ENCODE peak calls at places on chromosomes 5 and 9, in five cellular contexts. One of them, this sample, is unnamed.

GRCh38 chr5:179191506-179192184 is 131.5 kb downstream of the ZNF354C start:
- DNase-seq in pulmonary artery endothelial cell: no peak
- DNase-seq in CD8-positive, alpha-beta T cell: no peak
- DNase-seq in caudate nucleus: no peak
- DNase-seq in foreskin fibroblast: no peak
- DNase-seq in this sample: no peak

GRCh38 chr9:8560560-8561525 is 761.3 kb upstream of the DMAC1 start:
- DNase-seq in CD8-positive, alpha-beta T cell: no peak
- DNase-seq in caudate nucleus: no peak
- DNase-seq in foreskin fibroblast: peak; percentile 15
- DNase-seq in pulmonary artery endothelial cell: no peak
- DNase-seq in this sample: no peak

GRCh38 chr9:136975624-136976023 is 1.7 kb upstream of the PTGDS start:
- DNase-seq in pulmonary artery endothelial cell: no peak
- DNase-seq in foreskin fibroblast: no peak
- DNase-seq in caudate nucleus: peak; percentile 77
- DNase-seq in CD8-positive, alpha-beta T cell: peak; percentile 46
- DNase-seq in this sample: no peak

GRCh38 chr5:172444626-172445365 is 9.5 kb downstream of the SH3PXD2B start:
- DNase-seq in caudate nucleus: no peak
- DNase-seq in foreskin fibroblast: no peak
- DNase-seq in pulmonary artery endothelial cell: no peak
- DNase-seq in CD8-positive, alpha-beta T cell: no peak
- DNase-seq in this sample: no peak

GRCh38 chr9:116233160-116233530 is 79.6 kb downstream of the PAPPA start:
- DNase-seq in foreskin fibroblast: peak; percentile 21
- DNase-seq in pulmonary artery endothelial cell: no peak
- DNase-seq in caudate nucleus: no peak
- DNase-seq in CD8-positive, alpha-beta T cell: no peak
- DNase-seq in this sample: no peak

GRCh38 chr9:80842383-80842782 is 847.0 kb downstream of the TLE1 start:
- DNase-seq in pulmonary artery endothelial cell: no peak
- DNase-seq in caudate nucleus: no peak
- DNase-seq in foreskin fibroblast: peak; percentile 24
- DNase-seq in CD8-positive, alpha-beta T cell: no peak
- DNase-seq in this sample: peak; percentile 2

GRCh38 chr5:14581891-14582796 is 552 bp downstream of the OTULINL start:
- DNase-seq in pulmonary artery endothelial cell: no peak
- DNase-seq in foreskin fibroblast: peak; percentile 66
- DNase-seq in caudate nucleus: no peak
- DNase-seq in CD8-positive, alpha-beta T cell: peak; percentile 86
- DNase-seq in this sample: no peak

GRCh38 chr5:36108758-36109245 is 42.1 kb upstream of the UGT3A2 start:
- DNase-seq in CD8-positive, alpha-beta T cell: no peak
- DNase-seq in foreskin fibroblast: peak; percentile 9
- DNase-seq in pulmonary artery endothelial cell: no peak
- DNase-seq in caudate nucleus: no peak
- DNase-seq in this sample: no peak

GRCh38 chr5:82356808-82357671 is 78.9 kb upstream of the RPS23 start:
- DNase-seq in caudate nucleus: no peak
- DNase-seq in CD8-positive, alpha-beta T cell: peak; percentile 71
- DNase-seq in foreskin fibroblast: peak; percentile 64
- DNase-seq in pulmonary artery endothelial cell: peak; percentile 71
- DNase-seq in this sample: no peak

GRCh38 chr9:97300586-97300985 is 6.9 kb upstream of the CCDC180 start:
- DNase-seq in foreskin fibroblast: no peak
- DNase-seq in caudate nucleus: no peak
- DNase-seq in pulmonary artery endothelial cell: no peak
- DNase-seq in CD8-positive, alpha-beta T cell: no peak
- DNase-seq in this sample: no peak

GRCh38 chr9:134662143-134662876 is 20.7 kb downstream of the COL5A1 start:
- DNase-seq in foreskin fibroblast: peak; percentile 98
- DNase-seq in pulmonary artery endothelial cell: no peak
- DNase-seq in caudate nucleus: no peak
- DNase-seq in CD8-positive, alpha-beta T cell: no peak
- DNase-seq in this sample: peak; percentile 92

GRCh38 chr9:36036780-36037579 is at the start of gene RECK:
- DNase-seq in foreskin fibroblast: peak; percentile 97
- DNase-seq in pulmonary artery endothelial cell: no peak
- DNase-seq in caudate nucleus: peak; percentile 80
- DNase-seq in CD8-positive, alpha-beta T cell: peak; percentile 88
- DNase-seq in this sample: peak; percentile 87

GRCh38 chr5:17216974-17217325 is 481 bp upstream of the BASP1 start:
- DNase-seq in caudate nucleus: peak; percentile 51
- DNase-seq in foreskin fibroblast: peak; percentile 63
- DNase-seq in pulmonary artery endothelial cell: no peak
- DNase-seq in CD8-positive, alpha-beta T cell: no peak
- DNase-seq in this sample: peak; percentile 43

GRCh38 chr5:171574374-171574773 is 154.9 kb downstream of the FGF18 start:
- DNase-seq in pulmonary artery endothelial cell: no peak
- DNase-seq in CD8-positive, alpha-beta T cell: no peak
- DNase-seq in foreskin fibroblast: no peak
- DNase-seq in caudate nucleus: no peak
- DNase-seq in this sample: no peak

GRCh38 chr9:88075966-88076285 is 62.3 kb downstream of the SPATA31C2 start:
- DNase-seq in CD8-positive, alpha-beta T cell: no peak
- DNase-seq in pulmonary artery endothelial cell: no peak
- DNase-seq in caudate nucleus: no peak
- DNase-seq in foreskin fibroblast: no peak
- DNase-seq in this sample: no peak

GRCh38 chr9:98108540-98109031 is 10.4 kb downstream of the TRIM14 start:
- DNase-seq in CD8-positive, alpha-beta T cell: peak; percentile 35
- DNase-seq in caudate nucleus: no peak
- DNase-seq in pulmonary artery endothelial cell: no peak
- DNase-seq in foreskin fibroblast: no peak
- DNase-seq in this sample: no peak

GRCh38 chr9:114662081-114662989 is 4.7 kb upstream of the TEX53 start:
- DNase-seq in caudate nucleus: no peak
- DNase-seq in foreskin fibroblast: peak; percentile 69
- DNase-seq in CD8-positive, alpha-beta T cell: peak; percentile 69
- DNase-seq in pulmonary artery endothelial cell: no peak
- DNase-seq in this sample: peak; percentile 74

GRCh38 chr5:7261049-7261448 is 134.9 kb upstream of the ADCY2 start:
- DNase-seq in pulmonary artery endothelial cell: no peak
- DNase-seq in caudate nucleus: no peak
- DNase-seq in CD8-positive, alpha-beta T cell: no peak
- DNase-seq in foreskin fibroblast: peak; percentile 44
- DNase-seq in this sample: peak; percentile 2

GRCh38 chr5:115428676-115429075 is 115.9 kb downstream of the FEM1C start:
- DNase-seq in CD8-positive, alpha-beta T cell: no peak
- DNase-seq in pulmonary artery endothelial cell: no peak
- DNase-seq in caudate nucleus: no peak
- DNase-seq in foreskin fibroblast: no peak
- DNase-seq in this sample: no peak

GRCh38 chr9:120654278-120654677 is 60.0 kb downstream of the MEGF9 start:
- DNase-seq in CD8-positive, alpha-beta T cell: no peak
- DNase-seq in caudate nucleus: no peak
- DNase-seq in pulmonary artery endothelial cell: no peak
- DNase-seq in foreskin fibroblast: no peak
- DNase-seq in this sample: no peak

GRCh38 chr5:121969660-121970295 is 8.0 kb downstream of the SRFBP1 start:
- DNase-seq in CD8-positive, alpha-beta T cell: no peak
- DNase-seq in caudate nucleus: no peak
- DNase-seq in foreskin fibroblast: peak; percentile 57
- DNase-seq in pulmonary artery endothelial cell: no peak
- DNase-seq in this sample: no peak

GRCh38 chr5:17732351-17732923 is 98.2 kb downstream of the TAF11L14 start:
- DNase-seq in CD8-positive, alpha-beta T cell: no peak
- DNase-seq in foreskin fibroblast: no peak
- DNase-seq in pulmonary artery endothelial cell: no peak
- DNase-seq in caudate nucleus: no peak
- DNase-seq in this sample: no peak

GRCh38 chr5:128245974-128246373 is 162.4 kb downstream of the SLC12A2 start:
- DNase-seq in caudate nucleus: no peak
- DNase-seq in foreskin fibroblast: no peak
- DNase-seq in pulmonary artery endothelial cell: no peak
- DNase-seq in CD8-positive, alpha-beta T cell: no peak
- DNase-seq in this sample: no peak

GRCh38 chr9:71504636-71505035 is 263.7 kb downstream of the CEMIP2 start:
- DNase-seq in foreskin fibroblast: peak; percentile 3
- DNase-seq in caudate nucleus: no peak
- DNase-seq in CD8-positive, alpha-beta T cell: no peak
- DNase-seq in pulmonary artery endothelial cell: no peak
- DNase-seq in this sample: no peak

GRCh38 chr5:57871496-57871895 is 388.9 kb upstream of the ACTBL2 start:
- DNase-seq in foreskin fibroblast: no peak
- DNase-seq in CD8-positive, alpha-beta T cell: no peak
- DNase-seq in pulmonary artery endothelial cell: no peak
- DNase-seq in caudate nucleus: no peak
- DNase-seq in this sample: no peak

GRCh38 chr5:10885026-10885425 is 124.0 kb upstream of the DAP start:
- DNase-seq in foreskin fibroblast: peak; percentile 22
- DNase-seq in caudate nucleus: no peak
- DNase-seq in pulmonary artery endothelial cell: no peak
- DNase-seq in CD8-positive, alpha-beta T cell: no peak
- DNase-seq in this sample: peak; percentile 60

GRCh38 chr5:90022002-90022710 is 387.4 kb downstream of the CETN3 start:
- DNase-seq in pulmonary artery endothelial cell: no peak
- DNase-seq in foreskin fibroblast: no peak
- DNase-seq in caudate nucleus: no peak
- DNase-seq in CD8-positive, alpha-beta T cell: no peak
- DNase-seq in this sample: no peak

GRCh38 chr9:97562542-97562941 is 61.1 kb downstream of the TMOD1 start:
- DNase-seq in foreskin fibroblast: no peak
- DNase-seq in caudate nucleus: no peak
- DNase-seq in CD8-positive, alpha-beta T cell: no peak
- DNase-seq in pulmonary artery endothelial cell: no peak
- DNase-seq in this sample: no peak

GRCh38 chr5:143506881-143507552 is 103.5 kb upstream of the NR3C1 start:
- DNase-seq in pulmonary artery endothelial cell: no peak
- DNase-seq in foreskin fibroblast: peak; percentile 93
- DNase-seq in caudate nucleus: no peak
- DNase-seq in CD8-positive, alpha-beta T cell: no peak
- DNase-seq in this sample: peak; percentile 41

GRCh38 chr9:108093773-108094675 is 604.5 kb upstream of the KLF4 start:
- DNase-seq in CD8-positive, alpha-beta T cell: no peak
- DNase-seq in caudate nucleus: no peak
- DNase-seq in pulmonary artery endothelial cell: no peak
- DNase-seq in foreskin fibroblast: peak; percentile 41
- DNase-seq in this sample: no peak

GRCh38 chr9:35518212-35518917 is 28.5 kb downstream of the RUSC2 start:
- DNase-seq in pulmonary artery endothelial cell: peak; percentile 82
- DNase-seq in caudate nucleus: no peak
- DNase-seq in foreskin fibroblast: peak; percentile 89
- DNase-seq in CD8-positive, alpha-beta T cell: no peak
- DNase-seq in this sample: peak; percentile 51

GRCh38 chr9:959914-960313 is 16.5 kb upstream of the DMRT3 start:
- DNase-seq in CD8-positive, alpha-beta T cell: no peak
- DNase-seq in caudate nucleus: no peak
- DNase-seq in foreskin fibroblast: no peak
- DNase-seq in pulmonary artery endothelial cell: no peak
- DNase-seq in this sample: no peak

GRCh38 chr9:91163773-91164471 is 197.8 kb downstream of the AUH start:
- DNase-seq in CD8-positive, alpha-beta T cell: no peak
- DNase-seq in pulmonary artery endothelial cell: no peak
- DNase-seq in caudate nucleus: no peak
- DNase-seq in foreskin fibroblast: no peak
- DNase-seq in this sample: no peak

GRCh38 chr5:154409230-154409840 is 36.5 kb upstream of the SAP30L start:
- DNase-seq in pulmonary artery endothelial cell: no peak
- DNase-seq in caudate nucleus: no peak
- DNase-seq in foreskin fibroblast: no peak
- DNase-seq in CD8-positive, alpha-beta T cell: no peak
- DNase-seq in this sample: no peak

GRCh38 chr9:7103382-7104170 is 345.8 kb downstream of the KDM4C start:
- DNase-seq in caudate nucleus: no peak
- DNase-seq in foreskin fibroblast: no peak
- DNase-seq in pulmonary artery endothelial cell: no peak
- DNase-seq in CD8-positive, alpha-beta T cell: no peak
- DNase-seq in this sample: no peak

GRCh38 chr5:42993516-42994284 is 46.4 kb downstream of the ANXA2R start:
- DNase-seq in CD8-positive, alpha-beta T cell: peak; percentile 64
- DNase-seq in caudate nucleus: no peak
- DNase-seq in foreskin fibroblast: peak; percentile 71
- DNase-seq in pulmonary artery endothelial cell: peak; percentile 74
- DNase-seq in this sample: no peak

GRCh38 chr5:135644196-135644766 is 65.5 kb upstream of the CXCL14 start:
- DNase-seq in pulmonary artery endothelial cell: no peak
- DNase-seq in caudate nucleus: no peak
- DNase-seq in foreskin fibroblast: no peak
- DNase-seq in CD8-positive, alpha-beta T cell: no peak
- DNase-seq in this sample: no peak

GRCh38 chr5:39353714-39354399 is 10.4 kb downstream of the C9 start:
- DNase-seq in foreskin fibroblast: no peak
- DNase-seq in caudate nucleus: no peak
- DNase-seq in pulmonary artery endothelial cell: no peak
- DNase-seq in CD8-positive, alpha-beta T cell: no peak
- DNase-seq in this sample: no peak